ENCODE peak calls at places on chromosomes 4 and X, in eight cellular contexts. E is MCF 10A, Z is ovary, U is epithelial cell of esophagus, B is fibroblast of pulmonary artery, M is AG10803, J is WTC11, W is choroid plexus epithelial cell. G is an unnamed sample.

GRCh38 chr4:2331043-2331420 is 69.1 kb upstream of the MXD4 start:
- DNase-seq in E (no peak), Z (no peak), U (no peak), B (no peak), M (no peak), J (no peak), W (no peak), G (no peak)

GRCh38 chr4:67452100-67452887 is 93.0 kb downstream of the CENPC start:
- DNase-seq in E (no peak), Z (no peak), U (no peak), B (peak; percentile 36), M (no peak), J (no peak), W (no peak), G (no peak)

GRCh38 chr4:141654098-141654497 is 17.7 kb downstream of the IL15 start:
- DNase-seq in E (peak; percentile 48), Z (peak; percentile 17), U (peak; percentile 48), B (peak; percentile 90), M (no peak), J (peak; percentile 62), W (peak; percentile 25), G (no peak)

GRCh38 chrX:42869659-42870476 is 91.9 kb upstream of the PPP1R2C start:
- DNase-seq in E (no peak), Z (no peak), U (no peak), B (no peak), M (no peak), J (no peak), W (no peak), G (peak; percentile 30)

GRCh38 chr4:159071178-159071968 is 31.5 kb upstream of the RAPGEF2 start:
- DNase-seq in E (peak; percentile 90), Z (no peak), U (peak; percentile 86), B (peak; percentile 52), M (peak; percentile 76), J (no peak), W (peak; percentile 79), G (no peak)

GRCh38 chr4:76518241-76518640 is 83.2 kb downstream of the SHROOM3 start:
- DNase-seq in E (no peak), Z (no peak), U (no peak), B (no peak), M (peak; percentile 29), J (no peak), W (no peak), G (no peak)

GRCh38 chr4:65007841-65008439 is 598.7 kb upstream of the TECRL start:
- DNase-seq in E (peak; percentile 68), Z (no peak), U (peak; percentile 64), B (peak; percentile 67), M (peak; percentile 6), J (peak; percentile 23), W (peak; percentile 65), G (peak; percentile 10)

GRCh38 chrX:153495903-153496629 is 1.3 kb downstream of the BGN start:
- DNase-seq in E (no peak), Z (no peak), U (no peak), B (no peak), M (no peak), J (no peak), W (no peak), G (no peak)

GRCh38 chr4:91448668-91449330 is 855.0 kb upstream of the GRID2 start:
- DNase-seq in E (peak; percentile 81), Z (no peak), U (peak; percentile 95), B (peak; percentile 67), M (no peak), J (no peak), W (peak; percentile 50), G (no peak)

GRCh38 chr4:5021546-5021945 is 2.3 kb upstream of the CYTL1 start:
- DNase-seq in E (no peak), Z (no peak), U (no peak), B (no peak), M (peak; percentile 12), J (no peak), W (peak; percentile 26), G (no peak)

GRCh38 chr4:119666653-119667091 is 38.1 kb upstream of the PDE5A start:
- DNase-seq in E (no peak), Z (no peak), U (no peak), B (no peak), M (no peak), J (no peak), W (no peak), G (no peak)

GRCh38 chr4:175951794-175952193 is 113.8 kb upstream of the WDR17 start:
- DNase-seq in E (peak; percentile 8), Z (no peak), U (peak; percentile 74), B (no peak), M (no peak), J (no peak), W (peak; percentile 6), G (no peak)

GRCh38 chrX:109472939-109473713 is 8.8 kb downstream of the GUCY2F start:
- DNase-seq in E (peak; percentile 59), Z (peak; percentile 12), U (peak; percentile 66), B (peak; percentile 81), M (peak; percentile 5), J (peak; percentile 50), W (peak; percentile 57), G (peak; percentile 9)

GRCh38 chr4:171130126-171130801 is 682.9 kb upstream of the GALNTL6 start:
- DNase-seq in E (peak; percentile 7), Z (no peak), U (no peak), B (no peak), M (no peak), J (no peak), W (peak; percentile 2), G (no peak)

GRCh38 chr4:147096667-147097604 is 151.3 kb upstream of the TTC29 start:
- DNase-seq in E (peak; percentile 84), Z (no peak), U (peak; percentile 62), B (peak; percentile 84), M (peak; percentile 77), J (no peak), W (peak; percentile 82), G (peak; percentile 24)

GRCh38 chr4:154927126-154927525 is 146.1 kb downstream of the RBM46 start:
- DNase-seq in E (no peak), Z (no peak), U (no peak), B (no peak), M (no peak), J (no peak), W (no peak), G (no peak)
- TF ChIP-seq CTCF in E (no peak), Z (no peak), U (no peak), B (no peak), M (no peak), J (no peak), W (no peak), G (no peak)

GRCh38 chr4:180953572-180953971 is 1289.6 kb upstream of the TENM3 start:
- DNase-seq in E (peak; percentile 15), Z (no peak), U (peak; percentile 24), B (no peak), M (no peak), J (peak; percentile 22), W (peak; percentile 2), G (no peak)
- TF ChIP-seq CTCF in E (no peak), Z (no peak), U (peak; percentile 45), B (no peak), M (peak; percentile 34), J (no peak), W (peak; percentile 42), G (no peak)

DNA sequence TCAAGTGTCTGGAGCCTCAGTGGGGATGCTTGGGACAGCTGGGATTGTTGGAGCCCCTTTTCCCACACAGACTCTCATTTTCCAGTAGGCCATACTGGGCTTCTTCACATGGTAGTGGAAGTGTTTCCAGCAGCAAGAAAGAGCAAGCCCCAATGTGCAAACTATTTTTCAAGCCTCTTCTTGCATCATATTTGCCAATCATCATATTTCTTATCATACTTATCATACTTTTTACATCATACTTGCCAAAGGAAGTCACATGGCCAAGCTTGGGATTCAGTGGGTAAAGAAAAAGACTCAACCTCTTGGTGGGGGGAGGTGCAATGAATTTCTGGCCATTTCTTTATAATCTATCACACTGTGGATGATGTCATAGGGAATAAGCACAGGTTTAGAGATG is 174.1 kb downstream of the MID1IP1 start:
- DNase-seq in E (no peak), Z (no peak), U (peak; percentile 21), B (peak; percentile 18), M (peak; percentile 17), J (no peak), W (peak; percentile 7), G (no peak)
- TF ChIP-seq CTCF in E (no peak), Z (no peak), U (no peak), B (no peak), M (no peak), J (no peak), W (no peak), G (no peak)

DNA sequence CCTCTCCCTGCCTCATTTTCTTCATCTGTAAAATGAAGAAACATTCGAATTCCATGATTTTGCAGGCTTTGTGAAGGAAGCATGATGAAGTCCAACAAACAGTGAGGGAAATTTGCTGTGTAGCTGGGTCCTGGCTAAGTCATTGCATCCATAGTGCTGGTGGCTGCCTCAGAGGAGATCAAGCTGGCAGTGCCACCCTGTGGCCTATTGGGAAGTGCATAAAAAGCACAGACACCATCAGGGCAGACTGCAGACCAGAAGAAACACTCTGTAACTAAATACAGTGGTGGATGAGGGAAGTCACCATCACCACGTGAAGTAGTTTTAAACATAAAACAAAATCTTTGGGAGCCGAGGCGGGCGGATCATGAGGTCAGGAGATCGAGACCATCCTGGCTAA is 40.7 kb upstream of the DDX3X start:
- DNase-seq in E (peak; percentile 33), Z (no peak), U (no peak), B (peak; percentile 9), M (no peak), J (peak; percentile 44), W (peak; percentile 6), G (no peak)
- TF ChIP-seq CTCF in E (no peak), Z (no peak), U (peak; percentile 22), B (peak; percentile 6), M (no peak), J (peak; percentile 14), W (peak; percentile 13), G (no peak)

GRCh38 chrX:24515447-24515846 is 50.4 kb downstream of the PDK3 start:
- DNase-seq in E (peak; percentile 30), Z (no peak), U (peak; percentile 4), B (peak; percentile 51), M (no peak), J (no peak), W (peak; percentile 48), G (no peak)
- TF ChIP-seq CTCF in E (peak; percentile 14), Z (no peak), U (peak; percentile 18), B (peak; percentile 37), M (no peak), J (no peak), W (peak; percentile 55), G (no peak)

G was measured in GM20000.